ENCODE peak calls at places on chromosome 1, in ten cellular contexts. X, W, K, A, V, R, N, C, U and Q are unnamed samples.

GRCh38 chr1:6859415-6860343 is 74.4 kb downstream of the CAMTA1 start:
- DNase-seq in U (no peak), K (peak), X (no peak), C (peak), W (no peak), A (peak), N (no peak), V (peak), R (no peak), Q (peak)

GRCh38 chr1:234681065-234681464 is 71.1 kb upstream of the IRF2BP2 start:
- DNase-seq in C (no peak), K (no peak), W (no peak), U (no peak), R (no peak), V (no peak), X (no peak), A (no peak), N (no peak), Q (no peak)

GRCh38 chr1:31798433-31799195 is 17.2 kb downstream of the SPOCD1 start:
- DNase-seq in W (peak), V (peak), C (peak), X (no peak), U (no peak), A (peak), N (no peak), K (no peak), R (no peak), Q (peak)

GRCh38 chr1:223035724-223036478 is 107.1 kb downstream of the TLR5 start:
- DNase-seq in U (no peak), X (no peak), K (no peak), N (peak), A (no peak), R (no peak), V (no peak), W (no peak), C (no peak), Q (no peak)

GRCh38 chr1:228058981-228059535 is 23.4 kb upstream of the ARF1 start:
- DNase-seq in W (no peak), X (peak), V (no peak), A (no peak), R (no peak), C (no peak), K (no peak), N (no peak), U (no peak), Q (no peak)

GRCh38 chr1:235984041-235984820 is 80.7 kb downstream of the NID1 start:
- DNase-seq in X (no peak), U (no peak), R (no peak), A (peak), V (peak), N (no peak), C (peak), W (no peak), K (no peak), Q (peak)

GRCh38 chr1:227556288-227556687 is 7.1 kb upstream of the ZNF678 start:
- DNase-seq in K (no peak), W (no peak), V (no peak), U (no peak), X (no peak), R (no peak), A (no peak), N (no peak), C (no peak), Q (no peak)

GRCh38 chr1:31984419-31985347 is 29.0 kb upstream of the KHDRBS1 start:
- DNase-seq in X (peak), V (peak), W (peak), A (peak), C (peak), N (no peak), R (no peak), K (no peak), U (no peak), Q (peak)

GRCh38 chr1:233327938-233328660 is 575 bp downstream of the MAP3K21 start:
- DNase-seq in C (no peak), U (peak), X (peak), A (peak), N (peak), K (peak), W (peak), R (no peak), V (no peak), Q (no peak)

GRCh38 chr1:180912211-180912800 is 391 bp upstream of the KIAA1614 start:
- DNase-seq in V (peak), R (no peak), X (no peak), N (peak), W (no peak), A (peak), C (peak), U (no peak), K (no peak), Q (peak)

GRCh38 chr1:50196081-50196480 is 87.4 kb downstream of the ELAVL4 start:
- DNase-seq in N (no peak), W (no peak), R (no peak), V (no peak), U (no peak), X (no peak), C (no peak), A (no peak), K (no peak), Q (no peak)

GRCh38 chr1:53328490-53329182 is 766 bp upstream of the LRP8 start:
- DNase-seq in K (no peak), N (peak), R (peak), U (peak), W (no peak), A (no peak), C (no peak), X (no peak), V (no peak), Q (no peak)

GRCh38 chr1:22876359-22877111 is 96.1 kb downstream of the LACTBL1 start:
- DNase-seq in R (no peak), N (peak), U (no peak), K (no peak), W (no peak), C (peak), V (no peak), X (no peak), A (peak), Q (peak)